ENCODE peak calls at places on chromosomes 3 and 15, in seven cellular contexts. P, I, F, N, J, B and L are unnamed samples.

GRCh38 chr3:108271626-108272025 is 24.7 kb upstream of the HHLA2 start:
- DNase-seq in P (no peak), I (no peak), F (no peak), N (no peak), J (no peak), B (no peak), L (no peak)

GRCh38 chr15:58985443-58985842 is 2.0 kb upstream of the RNF111 start:
- DNase-seq in P (no peak), I (peak), F (peak), N (no peak), J (no peak), B (no peak), L (no peak)

GRCh38 chr3:196115678-196116083 is 33.8 kb upstream of the TFRC start:
- DNase-seq in P (no peak), I (no peak), F (no peak), N (no peak), J (no peak), B (no peak), L (no peak)

GRCh38 chr15:52672661-52673060 is 6.5 kb downstream of the ATOSA start:
- DNase-seq in P (no peak), I (no peak), F (no peak), N (no peak), J (no peak), B (no peak), L (no peak)

GRCh38 chr3:107661447-107662108 is 138.8 kb downstream of the BBX start:
- DNase-seq in P (no peak), I (no peak), F (no peak), N (no peak), J (no peak), B (no peak), L (no peak)

GRCh38 chr15:48975713-48976419 is 12.1 kb upstream of the SHC4 start:
- DNase-seq in P (peak), I (peak), F (peak), N (peak), J (peak), B (peak), L (peak)

GRCh38 chr3:69439683-69440270 is 53.9 kb upstream of the FRMD4B start:
- DNase-seq in P (no peak), I (no peak), F (no peak), N (no peak), J (no peak), B (no peak), L (peak)

GRCh38 chr3:153595186-153595815 is 433.3 kb downstream of the RAP2B start:
- DNase-seq in P (no peak), I (no peak), F (no peak), N (peak), J (no peak), B (no peak), L (peak)

GRCh38 chr3:81516042-81516441 is 245.4 kb downstream of the GBE1 start:
- DNase-seq in P (no peak), I (no peak), F (no peak), N (no peak), J (no peak), B (no peak), L (no peak)

GRCh38 chr15:29568840-29569532 is 253.3 kb downstream of the TJP1 start:
- DNase-seq in P (no peak), I (peak), F (no peak), N (peak), J (no peak), B (no peak), L (no peak)

GRCh38 chr15:79640206-79640605 is 208.1 kb downstream of the MINAR1 start:
- DNase-seq in P (no peak), I (no peak), F (no peak), N (peak), J (no peak), B (no peak), L (no peak)

GRCh38 chr15:90210593-90210992 is 9.5 kb downstream of the SEMA4B start:
- DNase-seq in P (no peak), I (peak), F (no peak), N (no peak), J (no peak), B (no peak), L (no peak)

GRCh38 chr3:47578691-47579632 is at the start of gene CSPG5:
- DNase-seq in P (peak), I (peak), F (peak), N (no peak), J (no peak), B (peak), L (peak)

GRCh38 chr3:189758186-189758585 is 127.0 kb downstream of the TP63 start:
- DNase-seq in P (no peak), I (no peak), F (no peak), N (no peak), J (no peak), B (no peak), L (no peak)

GRCh38 chr3:12155833-12156232 is 2.9 kb downstream of the TIMP4 start:
- DNase-seq in P (no peak), I (no peak), F (peak), N (peak), J (no peak), B (no peak), L (peak)

GRCh38 chr3:44913868-44914468 is 39.6 kb downstream of the TGM4 start:
- DNase-seq in P (no peak), I (peak), F (peak), N (peak), J (no peak), B (peak), L (peak)

GRCh38 chr3:194871143-194871863 is 185.6 kb downstream of the FAM43A start:
- DNase-seq in P (peak), I (peak), F (no peak), N (peak), J (peak), B (peak), L (no peak)

GRCh38 chr15:40891810-40892448 is 2.3 kb upstream of the VPS18 start:
- DNase-seq in P (no peak), I (peak), F (peak), N (no peak), J (no peak), B (no peak), L (peak)

GRCh38 chr3:32310918-32311839 is 72.7 kb downstream of the CMTM8 start:
- DNase-seq in P (no peak), I (no peak), F (no peak), N (no peak), J (no peak), B (no peak), L (no peak)

GRCh38 chr3:161415506-161416231 is 44.4 kb upstream of the SPTSSB start:
- DNase-seq in P (no peak), I (peak), F (no peak), N (no peak), J (no peak), B (no peak), L (no peak)

GRCh38 chr15:84953136-84953535 is 28.5 kb upstream of the PDE8A start:
- DNase-seq in P (no peak), I (no peak), F (no peak), N (no peak), J (no peak), B (no peak), L (no peak)

GRCh38 chr3:161316006-161316689 is 55.2 kb downstream of the SPTSSB start:
- DNase-seq in P (no peak), I (no peak), F (no peak), N (no peak), J (no peak), B (no peak), L (no peak)

GRCh38 chr3:197809356-197810020 is 18.4 kb downstream of the LRCH3 start:
- DNase-seq in P (no peak), I (no peak), F (no peak), N (no peak), J (no peak), B (no peak), L (no peak)

DNA sequence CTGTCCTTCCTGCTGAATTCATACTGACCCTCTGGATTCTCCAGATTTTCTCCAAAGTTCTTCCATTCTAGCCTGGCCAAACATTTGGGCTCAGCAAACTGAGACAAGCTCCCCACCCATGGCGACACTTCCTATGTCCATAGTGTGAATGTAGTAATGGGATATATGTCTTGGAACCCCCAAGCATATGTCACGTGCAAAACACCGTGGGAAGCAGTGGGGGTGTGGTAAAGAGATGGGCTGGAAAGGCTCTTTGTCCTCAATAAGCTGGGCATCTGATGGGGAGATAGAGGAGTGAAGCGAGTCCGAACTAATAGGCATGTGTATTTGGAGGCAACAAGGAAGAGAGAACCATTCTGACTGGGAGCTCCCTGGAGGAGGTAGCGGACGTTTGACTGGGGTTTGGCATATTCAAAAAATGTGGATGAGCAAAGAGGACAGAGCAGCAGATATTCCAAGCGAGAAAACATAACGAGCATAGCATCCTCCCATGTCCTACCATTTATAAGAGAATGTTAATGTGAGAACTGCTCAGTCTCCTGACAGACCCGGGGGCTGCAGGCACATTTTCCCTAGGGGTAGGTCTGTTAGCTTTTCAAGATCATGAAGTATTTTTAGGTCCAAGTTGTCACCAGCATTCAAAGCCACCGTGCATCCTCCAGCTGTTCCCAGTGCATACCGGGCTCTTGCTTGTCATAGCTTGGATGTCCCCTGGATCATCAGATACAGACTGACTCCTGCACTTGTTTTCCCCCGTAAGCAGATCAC is 25.6 kb downstream of the TPM1 start:
- DNase-seq in P (no peak), I (no peak), F (no peak), N (no peak), J (no peak), B (no peak), L (no peak)
- TF ChIP-seq POLR2A in P (no peak), I (no peak), F (no peak), N (no peak), J (no peak), B (no peak), L (no peak)

DNA sequence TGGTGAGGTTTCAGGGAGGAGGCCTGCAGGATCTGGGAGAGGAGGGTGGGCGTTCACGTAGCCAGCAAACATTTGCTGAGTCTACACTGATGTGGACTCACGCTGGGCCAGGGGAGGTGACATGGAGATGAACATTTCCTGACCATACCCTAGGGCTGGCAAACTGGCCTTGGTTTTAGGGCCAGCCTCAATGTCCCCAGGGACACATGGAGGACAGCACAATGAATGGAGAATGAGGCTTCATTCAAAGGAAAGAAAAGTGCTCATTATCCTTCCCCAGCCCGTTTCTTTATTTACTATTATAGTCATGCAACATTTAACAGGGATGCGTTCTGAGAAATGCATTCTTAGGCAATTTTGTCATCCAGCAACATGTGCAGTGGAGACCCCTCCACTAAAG is 26.8 kb downstream of the ACAN start:
- DNase-seq in P (no peak), I (no peak), F (no peak), N (no peak), J (no peak), B (no peak), L (no peak)
- TF ChIP-seq POLR2A in P (no peak), I (no peak), F (no peak), N (no peak), J (no peak), B (no peak), L (no peak)

GRCh38 chr15:42276762-42277161 is 3.5 kb upstream of the TMEM87A start:
- DNase-seq in P (no peak), I (no peak), F (no peak), N (no peak), J (no peak), B (no peak), L (no peak)

GRCh38 chr15:42275780-42276395 is 2.7 kb upstream of the TMEM87A start:
- DNase-seq in P (no peak), I (no peak), F (no peak), N (no peak), J (no peak), B (no peak), L (no peak)

GRCh38 chr15:42282344-42282743 is 9.1 kb upstream of the TMEM87A start:
- DNase-seq in P (no peak), I (no peak), F (no peak), N (no peak), J (no peak), B (no peak), L (no peak)

GRCh38 chr15:42282926-42283325 is 9.7 kb upstream of the TMEM87A start:
- DNase-seq in P (no peak), I (no peak), F (no peak), N (no peak), J (no peak), B (no peak), L (no peak)

DNA sequence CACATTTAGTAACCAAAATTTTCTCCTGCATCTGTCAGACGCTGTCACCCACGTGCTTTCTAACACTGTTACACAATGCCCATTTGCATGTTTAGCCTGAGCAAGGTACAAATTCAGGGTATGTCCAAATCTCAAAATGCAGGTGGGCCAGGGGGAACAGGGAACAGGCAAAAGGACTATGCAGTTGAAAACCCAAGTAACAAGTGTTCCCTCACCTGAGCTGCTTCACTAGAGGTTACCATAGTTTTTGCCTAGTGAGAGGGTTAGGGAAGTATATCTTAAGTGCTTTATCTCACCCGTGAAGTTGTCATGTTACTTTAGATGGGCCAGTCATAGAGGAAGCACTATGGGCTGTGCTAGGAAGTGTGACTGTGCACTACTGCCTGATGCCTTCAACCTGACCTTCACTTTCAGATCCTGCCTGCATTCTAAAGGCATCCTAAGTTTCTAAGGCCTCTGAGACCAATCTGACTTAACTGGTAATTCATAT is 6.0 kb upstream of the TMEM87A start:
- DNase-seq in P (no peak), I (no peak), F (no peak), N (no peak), J (no peak), B (no peak), L (peak)
- TF ChIP-seq POLR2A in P (no peak), I (no peak), F (peak), N (no peak), J (no peak), B (no peak), L (no peak)

DNA sequence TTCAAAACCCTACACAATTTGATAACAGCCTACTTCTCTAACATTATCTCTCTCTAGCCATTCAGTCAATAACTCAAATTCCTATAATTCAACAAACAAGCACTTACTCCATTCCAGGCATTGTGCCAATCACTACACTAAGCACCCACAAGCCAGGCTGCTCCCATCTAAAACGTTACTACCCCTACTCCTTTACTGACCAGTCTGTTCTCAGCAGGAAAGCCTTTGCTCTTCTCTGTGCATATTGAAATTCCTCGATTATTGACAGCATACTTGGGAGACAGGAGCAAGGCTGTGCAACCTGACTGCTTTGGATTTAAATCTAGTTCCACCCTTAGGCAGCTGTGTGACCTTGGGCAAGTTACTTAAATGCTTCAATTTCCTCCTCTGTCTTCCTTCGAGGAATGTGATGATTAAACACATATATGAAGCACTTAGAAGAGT is 177.2 kb upstream of the THBS1 start:
- DNase-seq in P (no peak), I (no peak), F (no peak), N (no peak), J (no peak), B (no peak), L (no peak)
- TF ChIP-seq POLR2A in P (no peak), I (no peak), F (no peak), N (no peak), J (no peak), B (no peak), L (no peak)

GRCh38 chr15:98646546-98647025 is 1.8 kb upstream of the IGF1R start:
- DNase-seq in P (no peak), I (no peak), F (no peak), N (no peak), J (no peak), B (no peak), L (no peak)

GRCh38 chr15:98647774-98648653 is at the start of gene IGF1R:
- DNase-seq in P (peak), I (peak), F (peak), N (peak), J (peak), B (peak), L (peak)

GRCh38 chr15:98649621-98649995 is 1.3 kb downstream of the IGF1R start:
- DNase-seq in P (peak), I (peak), F (peak), N (peak), J (no peak), B (peak), L (peak)

GRCh38 chr15:98648654-98649537 is 557 bp downstream of the IGF1R start:
- DNase-seq in P (peak), I (peak), F (peak), N (no peak), J (no peak), B (peak), L (peak)

DNA sequence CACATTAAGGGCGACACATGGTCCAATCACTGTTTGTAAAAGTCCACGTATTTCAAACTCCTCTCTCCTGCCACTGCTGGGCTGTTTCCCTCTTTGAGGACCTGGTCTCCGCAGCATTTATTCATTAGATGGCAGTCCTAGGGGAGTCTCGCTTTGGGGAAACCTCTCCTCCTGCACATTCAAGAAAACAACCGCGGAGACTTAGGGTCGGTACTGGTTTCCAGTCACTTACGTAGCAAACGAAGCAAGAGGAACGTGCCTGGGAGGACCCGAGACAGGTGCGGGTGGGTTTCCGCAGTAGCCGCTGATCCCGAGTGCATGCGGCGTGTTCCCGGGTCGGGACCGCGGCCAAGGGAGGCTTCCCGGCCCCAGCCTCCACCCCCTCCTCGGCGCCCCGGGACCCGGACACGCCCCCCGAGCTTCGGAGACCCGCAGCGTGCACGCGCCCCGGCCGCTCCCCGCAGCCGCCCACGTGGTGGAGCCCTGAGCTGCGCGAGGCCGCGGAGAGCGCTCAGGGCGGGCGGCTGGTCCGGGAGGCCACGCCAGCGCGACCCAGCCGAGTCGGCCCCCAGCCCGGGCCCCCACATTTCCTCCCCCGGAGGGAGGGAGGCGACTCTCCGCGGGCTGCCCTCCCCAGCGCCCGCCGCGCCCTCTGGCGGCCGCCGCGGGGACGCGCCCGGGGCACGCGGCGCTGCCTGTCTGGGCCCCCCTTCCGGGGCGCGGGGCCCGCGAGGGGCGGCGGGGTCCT is 1.1 kb upstream of the IGF1R start:
- DNase-seq in P (peak), I (peak), F (peak), N (peak), J (peak), B (peak), L (peak)
- TF ChIP-seq POLR2A in P (no peak), I (no peak), F (no peak), N (peak), J (no peak), B (no peak), L (no peak)

DNA sequence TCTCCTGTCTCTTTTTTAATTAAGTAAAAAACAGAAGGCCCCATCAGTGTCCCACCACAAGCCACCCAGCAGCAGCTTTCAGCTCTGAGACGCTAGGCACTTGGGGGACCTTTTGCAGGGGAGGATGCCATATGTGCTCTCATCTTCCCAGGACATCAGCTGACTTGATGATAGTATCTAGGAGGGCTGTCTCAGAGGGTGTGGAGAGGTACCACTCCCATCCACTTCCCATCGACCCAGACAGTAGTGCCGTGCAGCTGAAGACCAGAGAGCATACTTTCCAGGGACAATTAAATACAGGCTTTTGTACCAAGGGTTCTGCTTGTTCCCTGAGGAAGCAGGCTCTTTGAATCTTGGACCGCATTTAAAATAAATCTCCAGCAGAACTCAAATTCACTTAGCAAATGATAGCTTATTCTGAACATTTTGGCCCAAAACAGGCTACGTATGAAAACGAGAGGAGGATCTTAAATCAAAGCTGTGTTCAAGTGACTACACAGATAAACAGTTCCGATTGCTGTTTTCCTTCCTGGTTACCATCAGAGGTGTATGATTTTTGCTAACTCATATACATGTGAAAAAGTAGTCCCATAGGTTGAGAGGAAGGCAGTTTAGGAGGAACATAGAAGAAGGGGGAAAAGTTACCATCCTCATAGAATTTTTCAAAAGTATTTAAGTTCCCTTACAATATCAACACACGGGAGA is 9.6 kb downstream of the WNT5A start:
- DNase-seq in P (no peak), I (no peak), F (no peak), N (no peak), J (no peak), B (no peak), L (no peak)
- TF ChIP-seq POLR2A in P (no peak), I (no peak), F (no peak), N (no peak), J (no peak), B (no peak), L (no peak)